ENCODE peak calls at places on chromosomes 2 and 18, in six cellular contexts. A is heart right ventricle; Y is naive thymus-derived CD8-positive, alpha-beta T cell; H is heart left ventricle; V is HTR-8/SVneo; C is neural crest cell. R is an unnamed sample.

GRCh38 chr2:108640731-108641130 is 78.6 kb upstream of the RANBP2 start:
- DNase-seq in A (no peak), Y (no peak), H (no peak), V (peak), C (no peak), R (no peak)

GRCh38 chr18:49031511-49032188 is 80.9 kb upstream of the SMAD7 start:
- DNase-seq in A (no peak), Y (peak), H (no peak), V (no peak), C (no peak), R (peak)

GRCh38 chr18:28559511-28559910 is 382.6 kb upstream of the CDH2 start:
- DNase-seq in A (no peak), Y (no peak), H (no peak), V (no peak), C (no peak), R (no peak)

GRCh38 chr2:158232476-158232875 is 130.8 kb downstream of the UPP2 start:
- DNase-seq in A (no peak), Y (no peak), H (no peak), V (peak), C (no peak), R (no peak)

GRCh38 chr18:10379511-10379910 is 74.9 kb upstream of the APCDD1 start:
- DNase-seq in A (no peak), Y (no peak), H (no peak), V (no peak), C (no peak), R (no peak)

GRCh38 chr2:157107877-157108276 is 149.6 kb upstream of the GALNT5 start:
- DNase-seq in A (no peak), Y (no peak), H (no peak), V (no peak), C (no peak), R (no peak)

GRCh38 chr2:229314117-229314516 is 43.0 kb upstream of the PID1 start:
- DNase-seq in A (no peak), Y (no peak), H (no peak), V (no peak), C (no peak), R (no peak)

GRCh38 chr2:55231546-55232083 is 478 bp downstream of the CLHC1 start:
- DNase-seq in A (no peak), Y (no peak), H (no peak), V (peak), C (no peak), R (no peak)

GRCh38 chr18:9482790-9483189 is 7.5 kb downstream of the RALBP1 start:
- DNase-seq in A (no peak), Y (no peak), H (no peak), V (no peak), C (no peak), R (no peak)

GRCh38 chr2:23651187-23651983 is 266.4 kb downstream of the KLHL29 start:
- DNase-seq in A (no peak), Y (no peak), H (no peak), V (no peak), C (no peak), R (no peak)

GRCh38 chr2:237598468-237599208 is 8.1 kb upstream of the RAB17 start:
- DNase-seq in A (no peak), Y (no peak), H (no peak), V (no peak), C (no peak), R (no peak)

GRCh38 chr2:201996006-201996405 is 37.6 kb upstream of the FZD7 start:
- DNase-seq in A (no peak), Y (no peak), H (no peak), V (no peak), C (no peak), R (no peak)

GRCh38 chr2:39153312-39153711 is 32.5 kb upstream of the SOS1 start:
- DNase-seq in A (no peak), Y (no peak), H (no peak), V (no peak), C (no peak), R (no peak)

GRCh38 chr2:238511614-238511950 is 84.9 kb downstream of the ASB1 start:
- DNase-seq in A (no peak), Y (no peak), H (no peak), V (no peak), C (no peak), R (no peak)

GRCh38 chr2:42754021-42754775 is 9.7 kb downstream of the OXER1 start:
- DNase-seq in A (no peak), Y (no peak), H (no peak), V (no peak), C (no peak), R (no peak)

GRCh38 chr2:181682026-181682789 is 1.9 kb upstream of the NEUROD1 start:
- DNase-seq in A (no peak), Y (no peak), H (no peak), V (no peak), C (no peak), R (no peak)

GRCh38 chr2:240925576-240926515 is 19.7 kb downstream of the CROCC2 start:
- DNase-seq in A (peak), Y (peak), H (peak), V (no peak), C (no peak), R (peak)

GRCh38 chr2:25521126-25521525 is 152.3 kb downstream of the DTNB start:
- DNase-seq in A (no peak), Y (no peak), H (no peak), V (no peak), C (no peak), R (no peak)

GRCh38 chr2:149908731-149909690 is 321.4 kb upstream of the MMADHC start:
- DNase-seq in A (no peak), Y (no peak), H (no peak), V (no peak), C (no peak), R (no peak)

GRCh38 chr2:95346236-95346737 is 49.1 kb downstream of the KCNIP3 start:
- DNase-seq in A (peak), Y (peak), H (peak), V (peak), C (no peak), R (peak)

GRCh38 chr18:68991281-68991680 is 193.4 kb downstream of the CCDC102B start:
- DNase-seq in A (no peak), Y (no peak), H (no peak), V (no peak), C (no peak), R (no peak)

GRCh38 chr2:240734756-240735155 is 43.1 kb downstream of the AQP12A start:
- DNase-seq in A (no peak), Y (no peak), H (no peak), V (no peak), C (no peak), R (no peak)

GRCh38 chr18:76479351-76480238 is 15.4 kb downstream of the ZNF516 start:
- DNase-seq in A (no peak), Y (no peak), H (no peak), V (no peak), C (no peak), R (no peak)

GRCh38 chr2:100065029-100065428 is 77.4 kb downstream of the AFF3 start:
- DNase-seq in A (no peak), Y (no peak), H (no peak), V (no peak), C (no peak), R (no peak)

GRCh38 chr2:241546771-241547498 is 11.6 kb upstream of the BOK start:
- DNase-seq in A (no peak), Y (no peak), H (no peak), V (peak), C (no peak), R (no peak)

GRCh38 chr2:218257390-218257981 is 3.3 kb upstream of the GPBAR1 start:
- DNase-seq in A (no peak), Y (peak), H (no peak), V (no peak), C (peak), R (no peak)

GRCh38 chr2:31075936-31076590 is 62.2 kb downstream of the GALNT14 start:
- DNase-seq in A (no peak), Y (no peak), H (no peak), V (no peak), C (no peak), R (no peak)

GRCh38 chr2:88088999-88089398 is 21.4 kb downstream of the SMYD1 start:
- DNase-seq in A (no peak), Y (no peak), H (no peak), V (no peak), C (no peak), R (no peak)

GRCh38 chr2:64807417-64807816 is 153.7 kb upstream of the SERTAD2 start:
- DNase-seq in A (no peak), Y (no peak), H (no peak), V (peak), C (no peak), R (no peak)

GRCh38 chr2:161972866-161973265 is 101.1 kb downstream of the DPP4 start:
- DNase-seq in A (no peak), Y (no peak), H (no peak), V (no peak), C (no peak), R (no peak)

GRCh38 chr2:101480764-101481163 is 5.9 kb upstream of the RFX8 start:
- DNase-seq in A (no peak), Y (no peak), H (no peak), V (no peak), C (no peak), R (no peak)

GRCh38 chr2:6441800-6442199 is 423.9 kb downstream of the CMPK2 start:
- DNase-seq in A (no peak), Y (no peak), H (no peak), V (peak), C (no peak), R (no peak)

GRCh38 chr2:145958611-145959010 is 1438.7 kb upstream of the ZEB2 start:
- DNase-seq in A (no peak), Y (no peak), H (no peak), V (no peak), C (no peak), R (no peak)

GRCh38 chr2:59167514-59167913 is 926.4 kb upstream of the FANCL start:
- DNase-seq in A (no peak), Y (no peak), H (no peak), V (no peak), C (no peak), R (no peak)

GRCh38 chr2:109727929-109728447 is 66.1 kb upstream of the RGPD5 start:
- DNase-seq in A (no peak), Y (no peak), H (no peak), V (no peak), C (no peak), R (peak)

GRCh38 chr2:111706481-111707001 is 177.5 kb downstream of the ANAPC1 start:
- DNase-seq in A (no peak), Y (no peak), H (no peak), V (no peak), C (no peak), R (no peak)

GRCh38 chr2:72278046-72278445 is 130.4 kb upstream of the CYP26B1 start:
- DNase-seq in A (no peak), Y (no peak), H (no peak), V (no peak), C (no peak), R (no peak)

GRCh38 chr2:110729106-110729505 is 3.3 kb upstream of the ACOXL start:
- DNase-seq in A (no peak), Y (no peak), H (no peak), V (no peak), C (no peak), R (no peak)

R was measured in type B pancreatic cell.